ENCODE peak calls at places on chromosomes 7 and 10, in ten cellular contexts. One of them, this sample, is unnamed.

GRCh38 chr10:132462463-132463332 is 65.7 kb downstream of the PWWP2B start:
- DNase-seq in fibroblast of lung: no peak
- DNase-seq in cardiac muscle cell: no peak
- DNase-seq in heart right ventricle: no peak
- DNase-seq in neural progenitor cell: no peak
- DNase-seq in brain microvascular endothelial cell: no peak
- DNase-seq in astrocyte: no peak
- DNase-seq in AG04450: no peak
- DNase-seq in spleen: peak
- DNase-seq in left lung: peak
- DNase-seq in this sample: no peak

GRCh38 chr7:44398953-44399574 is 73.7 kb upstream of the CAMK2B start:
- DNase-seq in left lung: no peak
- DNase-seq in AG04450: no peak
- DNase-seq in fibroblast of lung: no peak
- DNase-seq in cardiac muscle cell: no peak
- DNase-seq in spleen: no peak
- DNase-seq in brain microvascular endothelial cell: no peak
- DNase-seq in neural progenitor cell: no peak
- DNase-seq in heart right ventricle: no peak
- DNase-seq in astrocyte: no peak
- DNase-seq in this sample: no peak

GRCh38 chr7:18117482-18117881 is 89.8 kb upstream of the PRPS1L1 start:
- DNase-seq in fibroblast of lung: peak
- DNase-seq in AG04450: peak
- DNase-seq in brain microvascular endothelial cell: peak
- DNase-seq in heart right ventricle: no peak
- DNase-seq in cardiac muscle cell: no peak
- DNase-seq in astrocyte: peak
- DNase-seq in spleen: no peak
- DNase-seq in left lung: no peak
- DNase-seq in neural progenitor cell: no peak
- DNase-seq in this sample: no peak

GRCh38 chr7:49346200-49346899 is 422.0 kb downstream of the CDC14C start:
- DNase-seq in left lung: no peak
- DNase-seq in AG04450: no peak
- DNase-seq in neural progenitor cell: no peak
- DNase-seq in cardiac muscle cell: no peak
- DNase-seq in astrocyte: no peak
- DNase-seq in spleen: no peak
- DNase-seq in fibroblast of lung: no peak
- DNase-seq in heart right ventricle: peak
- DNase-seq in brain microvascular endothelial cell: no peak
- DNase-seq in this sample: peak

GRCh38 chr7:41449694-41450093 is 253.2 kb downstream of the INHBA start:
- DNase-seq in spleen: no peak
- DNase-seq in neural progenitor cell: no peak
- DNase-seq in fibroblast of lung: no peak
- DNase-seq in astrocyte: no peak
- DNase-seq in heart right ventricle: no peak
- DNase-seq in AG04450: no peak
- DNase-seq in left lung: no peak
- DNase-seq in cardiac muscle cell: no peak
- DNase-seq in brain microvascular endothelial cell: no peak
- DNase-seq in this sample: no peak

GRCh38 chr10:72298774-72299519 is 25.2 kb downstream of the DDIT4 start:
- DNase-seq in brain microvascular endothelial cell: no peak
- DNase-seq in heart right ventricle: no peak
- DNase-seq in astrocyte: no peak
- DNase-seq in neural progenitor cell: no peak
- DNase-seq in fibroblast of lung: no peak
- DNase-seq in AG04450: no peak
- DNase-seq in spleen: peak
- DNase-seq in cardiac muscle cell: no peak
- DNase-seq in left lung: no peak
- DNase-seq in this sample: no peak

GRCh38 chr10:70843776-70844489 is 28.2 kb downstream of the SGPL1 start:
- DNase-seq in brain microvascular endothelial cell: no peak
- DNase-seq in left lung: no peak
- DNase-seq in neural progenitor cell: no peak
- DNase-seq in fibroblast of lung: no peak
- DNase-seq in heart right ventricle: no peak
- DNase-seq in spleen: no peak
- DNase-seq in cardiac muscle cell: no peak
- DNase-seq in AG04450: no peak
- DNase-seq in astrocyte: no peak
- DNase-seq in this sample: no peak

GRCh38 chr7:80635533-80635932 is 2.9 kb upstream of the CD36 start:
- DNase-seq in cardiac muscle cell: no peak
- DNase-seq in left lung: no peak
- DNase-seq in astrocyte: peak
- DNase-seq in neural progenitor cell: no peak
- DNase-seq in heart right ventricle: no peak
- DNase-seq in fibroblast of lung: peak
- DNase-seq in brain microvascular endothelial cell: no peak
- DNase-seq in spleen: no peak
- DNase-seq in AG04450: no peak
- DNase-seq in this sample: no peak

GRCh38 chr7:4786015-4786414 is 10.6 kb downstream of the AP5Z1 start:
- DNase-seq in AG04450: no peak
- DNase-seq in left lung: peak
- DNase-seq in brain microvascular endothelial cell: no peak
- DNase-seq in heart right ventricle: no peak
- DNase-seq in astrocyte: no peak
- DNase-seq in neural progenitor cell: no peak
- DNase-seq in fibroblast of lung: no peak
- DNase-seq in spleen: peak
- DNase-seq in cardiac muscle cell: no peak
- DNase-seq in this sample: no peak

GRCh38 chr7:108448777-108449576 is 7.3 kb downstream of the NRCAM start:
- DNase-seq in brain microvascular endothelial cell: no peak
- DNase-seq in cardiac muscle cell: no peak
- DNase-seq in AG04450: no peak
- DNase-seq in left lung: no peak
- DNase-seq in neural progenitor cell: peak
- DNase-seq in heart right ventricle: no peak
- DNase-seq in fibroblast of lung: no peak
- DNase-seq in spleen: no peak
- DNase-seq in astrocyte: no peak
- DNase-seq in this sample: no peak
- H3K27ac ChIP-seq in brain microvascular endothelial cell: no peak
- H3K27ac ChIP-seq in cardiac muscle cell: no peak
- H3K27ac ChIP-seq in AG04450: no peak
- H3K27ac ChIP-seq in left lung: no peak
- H3K27ac ChIP-seq in neural progenitor cell: peak
- H3K27ac ChIP-seq in heart right ventricle: no peak
- H3K27ac ChIP-seq in fibroblast of lung: no peak
- H3K27ac ChIP-seq in spleen: no peak
- H3K27ac ChIP-seq in astrocyte: no peak
- H3K27ac ChIP-seq in this sample: no peak

DNA sequence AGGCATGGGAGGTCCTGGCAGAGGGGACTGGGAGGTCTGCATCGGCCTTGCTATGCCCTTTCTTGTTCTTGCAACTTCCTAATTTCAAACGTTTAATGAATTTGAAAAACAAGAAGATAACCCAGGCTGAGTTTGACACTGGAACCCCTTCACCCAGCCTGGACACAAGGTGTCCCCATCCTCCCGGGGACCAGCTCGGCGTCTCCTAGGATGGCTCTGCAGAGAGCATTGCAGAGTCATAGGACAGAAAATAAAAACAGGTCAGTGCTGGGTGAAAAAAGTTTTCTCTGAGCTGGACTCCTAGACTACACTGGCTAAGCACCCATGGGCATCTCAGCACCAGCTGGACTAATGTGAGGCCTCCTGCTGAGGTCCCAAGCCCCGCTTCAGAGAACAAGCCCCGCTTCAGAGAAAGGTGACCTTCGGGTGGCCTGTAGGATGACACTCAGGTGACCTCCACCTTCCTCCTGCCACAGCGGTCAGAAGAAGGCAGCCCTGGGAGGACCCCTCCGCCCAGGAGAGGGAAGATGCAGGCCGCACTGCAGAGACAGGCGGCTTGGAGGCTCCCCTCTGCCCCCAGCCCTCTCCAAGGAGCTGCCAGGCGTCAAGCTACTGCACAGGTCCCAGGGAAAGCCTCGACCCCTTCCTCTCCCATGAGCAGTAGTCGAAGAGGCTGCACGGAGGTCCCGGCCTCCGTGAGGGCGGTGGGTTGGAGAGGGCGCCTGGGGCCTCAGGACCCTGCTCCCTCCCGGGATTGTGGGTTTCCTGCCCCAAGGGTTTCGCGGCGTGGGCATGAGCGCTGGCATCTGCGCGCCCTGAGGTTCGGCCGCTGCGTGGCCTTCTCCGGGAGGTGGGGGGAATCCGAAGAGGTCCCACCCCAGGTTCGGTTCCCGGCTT is 9.2 kb upstream of the UNCX start:
- DNase-seq in left lung: peak
- DNase-seq in cardiac muscle cell: no peak
- DNase-seq in neural progenitor cell: peak
- DNase-seq in spleen: no peak
- DNase-seq in AG04450: no peak
- DNase-seq in heart right ventricle: no peak
- DNase-seq in fibroblast of lung: no peak
- DNase-seq in astrocyte: no peak
- DNase-seq in brain microvascular endothelial cell: no peak
- DNase-seq in this sample: no peak
- H3K4me3 ChIP-seq in left lung: no peak
- H3K4me3 ChIP-seq in cardiac muscle cell: no peak
- H3K4me3 ChIP-seq in neural progenitor cell: peak
- H3K4me3 ChIP-seq in spleen: no peak
- H3K4me3 ChIP-seq in AG04450: no peak
- H3K4me3 ChIP-seq in heart right ventricle: no peak
- H3K4me3 ChIP-seq in fibroblast of lung: no peak
- H3K4me3 ChIP-seq in astrocyte: no peak
- H3K4me3 ChIP-seq in brain microvascular endothelial cell: no peak
- H3K4me3 ChIP-seq in this sample: no peak

DNA sequence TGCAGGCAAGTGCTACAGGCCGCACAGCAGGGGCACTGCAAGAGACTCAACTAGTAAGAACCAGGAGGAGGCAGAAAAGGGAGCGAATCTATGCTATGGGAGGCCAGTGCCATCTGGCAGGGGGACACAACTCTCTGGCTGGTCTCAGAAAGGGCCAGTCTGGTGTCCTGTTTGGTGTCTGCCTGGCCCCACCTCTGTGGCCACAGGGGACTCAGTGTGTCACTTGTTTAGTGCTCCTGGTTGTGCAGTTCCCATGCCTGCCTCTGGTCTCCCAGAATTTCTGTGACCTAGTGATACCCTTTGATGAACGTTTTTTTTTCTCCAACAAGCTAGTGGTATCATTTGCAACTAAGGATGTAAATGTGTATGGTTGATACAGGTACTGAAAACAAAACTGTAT is 59.2 kb upstream of the JCAD start:
- DNase-seq in astrocyte: no peak
- DNase-seq in spleen: no peak
- DNase-seq in cardiac muscle cell: no peak
- DNase-seq in left lung: no peak
- DNase-seq in AG04450: no peak
- DNase-seq in heart right ventricle: no peak
- DNase-seq in fibroblast of lung: no peak
- DNase-seq in neural progenitor cell: no peak
- DNase-seq in brain microvascular endothelial cell: no peak
- DNase-seq in this sample: no peak
- TF ChIP-seq CTCF in astrocyte: no peak
- TF ChIP-seq CTCF in spleen: no peak
- TF ChIP-seq CTCF in cardiac muscle cell: no peak
- TF ChIP-seq CTCF in left lung: no peak
- TF ChIP-seq CTCF in AG04450: no peak
- TF ChIP-seq CTCF in heart right ventricle: no peak
- TF ChIP-seq CTCF in fibroblast of lung: no peak
- TF ChIP-seq CTCF in neural progenitor cell: no peak
- TF ChIP-seq CTCF in brain microvascular endothelial cell: no peak
- TF ChIP-seq CTCF in this sample: no peak

GRCh38 chr7:109059089-109059488 is 489.4 kb downstream of the DNAJB9 start:
- DNase-seq in cardiac muscle cell: no peak
- DNase-seq in AG04450: no peak
- DNase-seq in neural progenitor cell: no peak
- DNase-seq in brain microvascular endothelial cell: no peak
- DNase-seq in spleen: no peak
- DNase-seq in left lung: no peak
- DNase-seq in fibroblast of lung: no peak
- DNase-seq in heart right ventricle: no peak
- DNase-seq in astrocyte: no peak
- DNase-seq in this sample: no peak

GRCh38 chr7:109062798-109063197 is 493.1 kb downstream of the DNAJB9 start:
- DNase-seq in neural progenitor cell: peak
- DNase-seq in astrocyte: no peak
- DNase-seq in cardiac muscle cell: no peak
- DNase-seq in AG04450: no peak
- DNase-seq in heart right ventricle: no peak
- DNase-seq in fibroblast of lung: no peak
- DNase-seq in left lung: no peak
- DNase-seq in brain microvascular endothelial cell: no peak
- DNase-seq in spleen: no peak
- DNase-seq in this sample: no peak
- H3K27ac ChIP-seq in neural progenitor cell: no peak
- H3K27ac ChIP-seq in astrocyte: no peak
- H3K27ac ChIP-seq in cardiac muscle cell: no peak
- H3K27ac ChIP-seq in AG04450: no peak
- H3K27ac ChIP-seq in heart right ventricle: no peak
- H3K27ac ChIP-seq in fibroblast of lung: no peak
- H3K27ac ChIP-seq in left lung: no peak
- H3K27ac ChIP-seq in brain microvascular endothelial cell: no peak
- H3K27ac ChIP-seq in spleen: no peak
- H3K27ac ChIP-seq in this sample: no peak

GRCh38 chr7:129055861-129056464 is 1.1 kb upstream of the TNPO3 start:
- DNase-seq in astrocyte: no peak
- DNase-seq in heart right ventricle: no peak
- DNase-seq in brain microvascular endothelial cell: no peak
- DNase-seq in AG04450: no peak
- DNase-seq in cardiac muscle cell: peak
- DNase-seq in left lung: no peak
- DNase-seq in neural progenitor cell: no peak
- DNase-seq in spleen: no peak
- DNase-seq in fibroblast of lung: no peak
- DNase-seq in this sample: no peak
- H3K4me3 ChIP-seq in astrocyte: peak
- H3K4me3 ChIP-seq in heart right ventricle: no peak
- H3K4me3 ChIP-seq in brain microvascular endothelial cell: no peak
- H3K4me3 ChIP-seq in AG04450: no peak
- H3K4me3 ChIP-seq in cardiac muscle cell: no peak
- H3K4me3 ChIP-seq in left lung: peak
- H3K4me3 ChIP-seq in neural progenitor cell: peak
- H3K4me3 ChIP-seq in spleen: peak
- H3K4me3 ChIP-seq in fibroblast of lung: no peak
- H3K4me3 ChIP-seq in this sample: no peak

DNA sequence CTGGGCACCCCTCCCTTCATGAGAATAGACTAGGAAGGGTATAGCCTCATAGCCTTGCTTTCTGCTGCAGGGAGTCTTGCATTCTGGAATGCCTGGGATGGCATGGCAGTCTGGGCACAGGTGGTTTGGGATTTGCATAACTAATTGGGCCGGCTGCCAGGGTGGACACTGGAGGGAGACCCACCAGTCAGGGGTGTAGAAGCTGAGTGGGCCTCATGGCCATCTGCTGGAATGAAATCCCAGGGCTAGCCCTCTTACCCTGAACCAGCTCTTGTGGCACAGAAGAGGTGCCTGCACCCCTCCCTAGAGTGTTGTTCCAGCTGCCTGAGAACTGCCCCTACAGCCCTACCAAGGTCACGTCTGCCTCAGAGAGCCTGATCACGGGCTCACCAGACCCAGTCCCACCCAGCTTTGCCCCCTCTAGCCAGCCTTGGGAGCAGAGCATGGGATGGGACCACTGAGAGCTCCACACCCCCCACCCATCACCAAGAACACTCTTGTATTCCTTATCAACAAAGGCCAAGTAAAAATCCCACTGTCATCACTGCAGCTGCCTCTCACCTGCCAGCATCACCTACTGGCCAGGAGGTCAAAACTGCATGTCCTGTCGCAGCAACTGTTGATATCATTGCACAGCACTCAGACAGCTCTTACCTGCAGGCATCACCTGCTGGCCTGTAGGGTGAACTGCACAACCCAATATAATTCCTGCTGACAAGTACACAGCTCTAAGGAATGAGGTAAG is 148.9 kb downstream of the ZEB1 start:
- DNase-seq in astrocyte: peak
- DNase-seq in brain microvascular endothelial cell: no peak
- DNase-seq in AG04450: no peak
- DNase-seq in fibroblast of lung: peak
- DNase-seq in spleen: no peak
- DNase-seq in neural progenitor cell: peak
- DNase-seq in heart right ventricle: peak
- DNase-seq in cardiac muscle cell: no peak
- DNase-seq in left lung: no peak
- DNase-seq in this sample: no peak
- TF ChIP-seq CTCF in astrocyte: peak
- TF ChIP-seq CTCF in brain microvascular endothelial cell: peak
- TF ChIP-seq CTCF in AG04450: peak
- TF ChIP-seq CTCF in fibroblast of lung: peak
- TF ChIP-seq CTCF in spleen: no peak
- TF ChIP-seq CTCF in neural progenitor cell: peak
- TF ChIP-seq CTCF in heart right ventricle: peak
- TF ChIP-seq CTCF in cardiac muscle cell: peak
- TF ChIP-seq CTCF in left lung: peak
- TF ChIP-seq CTCF in this sample: no peak